ENCODE peak calls at places on chromosomes 16 and 17, in four cellular contexts. One of them, this sample, is unnamed.

GRCh38 chr16:24853169-24853824 is 7.5 kb downstream of the SLC5A11 start:
- DNase-seq in HL-60: no peak
- DNase-seq in SK-N-MC: no peak
- DNase-seq in stomach: no peak
- DNase-seq in this sample: no peak

GRCh38 chr16:10646581-10647263 is 48.0 kb downstream of the TEKT5 start:
- DNase-seq in stomach: no peak
- DNase-seq in HL-60: no peak
- DNase-seq in SK-N-MC: no peak
- DNase-seq in this sample: no peak

GRCh38 chr16:72203401-72203800 is 31.4 kb upstream of the PMFBP1 start:
- DNase-seq in HL-60: peak
- DNase-seq in SK-N-MC: no peak
- DNase-seq in stomach: no peak
- DNase-seq in this sample: peak

GRCh38 chr17:76134911-76135809 is 5.9 kb downstream of the FOXJ1 start:
- DNase-seq in HL-60: no peak
- DNase-seq in stomach: no peak
- DNase-seq in SK-N-MC: no peak
- DNase-seq in this sample: no peak

GRCh38 chr16:75477680-75478473 is 13.4 kb upstream of the TMEM170A start:
- DNase-seq in SK-N-MC: no peak
- DNase-seq in HL-60: peak
- DNase-seq in stomach: no peak
- DNase-seq in this sample: no peak

GRCh38 chr17:59107306-59107670 is 608 bp upstream of the TRIM37 start:
- DNase-seq in SK-N-MC: peak
- DNase-seq in stomach: no peak
- DNase-seq in HL-60: no peak
- DNase-seq in this sample: no peak

GRCh38 chr16:71754108-71754507 is 29.6 kb upstream of the PHLPP2 start:
- DNase-seq in HL-60: no peak
- DNase-seq in SK-N-MC: no peak
- DNase-seq in stomach: no peak
- DNase-seq in this sample: no peak

GRCh38 chr17:35496470-35497290 is 40.8 kb downstream of the SLFN12L start:
- DNase-seq in HL-60: no peak
- DNase-seq in stomach: no peak
- DNase-seq in SK-N-MC: no peak
- DNase-seq in this sample: no peak

GRCh38 chr16:16029431-16030011 is 80.1 kb downstream of the ABCC1 start:
- DNase-seq in HL-60: no peak
- DNase-seq in stomach: no peak
- DNase-seq in SK-N-MC: no peak
- DNase-seq in this sample: no peak

GRCh38 chr17:55990332-55991006 is 162.8 kb upstream of the ANKFN1 start:
- DNase-seq in SK-N-MC: no peak
- DNase-seq in HL-60: no peak
- DNase-seq in stomach: no peak
- DNase-seq in this sample: no peak

GRCh38 chr16:17501321-17501720 is 30.6 kb upstream of the XYLT1 start:
- DNase-seq in stomach: no peak
- DNase-seq in SK-N-MC: no peak
- DNase-seq in HL-60: no peak
- DNase-seq in this sample: no peak

GRCh38 chr17:11241611-11242226 is 706 bp downstream of the SHISA6 start:
- DNase-seq in HL-60: no peak
- DNase-seq in stomach: peak
- DNase-seq in SK-N-MC: no peak
- DNase-seq in this sample: no peak

GRCh38 chr17:16407911-16408588 is 7.3 kb upstream of the TRPV2 start:
- DNase-seq in SK-N-MC: no peak
- DNase-seq in stomach: peak
- DNase-seq in HL-60: no peak
- DNase-seq in this sample: peak

GRCh38 chr16:61549332-61549731 is 486.9 kb downstream of the CDH8 start:
- DNase-seq in SK-N-MC: no peak
- DNase-seq in HL-60: no peak
- DNase-seq in stomach: no peak
- DNase-seq in this sample: no peak

GRCh38 chr16:11698271-11698689 is 30.0 kb downstream of the SNN start:
- DNase-seq in SK-N-MC: no peak
- DNase-seq in stomach: no peak
- DNase-seq in HL-60: no peak
- DNase-seq in this sample: no peak

GRCh38 chr17:78704594-78704993 is 77.5 kb downstream of the CYTH1 start:
- DNase-seq in stomach: peak
- DNase-seq in HL-60: no peak
- DNase-seq in SK-N-MC: no peak
- DNase-seq in this sample: no peak

GRCh38 chr16:26491962-26492361 is 574.8 kb upstream of the C16orf82 start:
- DNase-seq in SK-N-MC: no peak
- DNase-seq in HL-60: no peak
- DNase-seq in stomach: no peak
- DNase-seq in this sample: no peak

GRCh38 chr17:3772764-3773163 is 28.2 kb downstream of the ITGAE start:
- DNase-seq in HL-60: no peak
- DNase-seq in SK-N-MC: no peak
- DNase-seq in stomach: no peak
- DNase-seq in this sample: no peak

GRCh38 chr17:12900474-12900873 is 111.2 kb downstream of the ARHGAP44 start:
- DNase-seq in HL-60: no peak
- DNase-seq in SK-N-MC: no peak
- DNase-seq in stomach: peak
- DNase-seq in this sample: no peak

GRCh38 chr17:69672924-69673323 is 258.4 kb downstream of the MAP2K6 start:
- DNase-seq in SK-N-MC: no peak
- DNase-seq in HL-60: no peak
- DNase-seq in stomach: no peak
- DNase-seq in this sample: no peak

GRCh38 chr16:2879854-2880508 is 3.0 kb upstream of the FLYWCH2 start:
- DNase-seq in HL-60: no peak
- DNase-seq in stomach: no peak
- DNase-seq in SK-N-MC: no peak
- DNase-seq in this sample: no peak

GRCh38 chr17:21242780-21243515 is 10.3 kb downstream of the NATD1 start:
- DNase-seq in HL-60: no peak
- DNase-seq in stomach: no peak
- DNase-seq in SK-N-MC: no peak
- DNase-seq in this sample: no peak

GRCh38 chr17:27996157-27997043 is 46.1 kb upstream of the NLK start:
- DNase-seq in stomach: no peak
- DNase-seq in SK-N-MC: no peak
- DNase-seq in HL-60: no peak
- DNase-seq in this sample: no peak

GRCh38 chr16:87390641-87391323 is 1.4 kb upstream of the MAP1LC3B start:
- DNase-seq in HL-60: no peak
- DNase-seq in SK-N-MC: no peak
- DNase-seq in stomach: no peak
- DNase-seq in this sample: no peak

GRCh38 chr16:87393680-87394055 is 1.5 kb downstream of the MAP1LC3B start:
- DNase-seq in HL-60: no peak
- DNase-seq in stomach: no peak
- DNase-seq in SK-N-MC: no peak
- DNase-seq in this sample: no peak

GRCh38 chr16:87391324-87391949 is 699 bp upstream of the MAP1LC3B start:
- DNase-seq in SK-N-MC: no peak
- DNase-seq in HL-60: peak
- DNase-seq in stomach: peak
- DNase-seq in this sample: no peak

GRCh38 chr16:87392823-87393679 is 915 bp downstream of the MAP1LC3B start:
- DNase-seq in HL-60: no peak
- DNase-seq in SK-N-MC: no peak
- DNase-seq in stomach: peak
- DNase-seq in this sample: no peak

GRCh38 chr16:87391950-87392822 is at the start of gene MAP1LC3B:
- DNase-seq in stomach: peak
- DNase-seq in SK-N-MC: no peak
- DNase-seq in HL-60: peak
- DNase-seq in this sample: peak
- TF ChIP-seq POLR2AphosphoS5 in stomach: peak
- TF ChIP-seq POLR2AphosphoS5 in SK-N-MC: peak
- TF ChIP-seq POLR2AphosphoS5 in HL-60: peak
- TF ChIP-seq POLR2AphosphoS5 in this sample: peak

DNA sequence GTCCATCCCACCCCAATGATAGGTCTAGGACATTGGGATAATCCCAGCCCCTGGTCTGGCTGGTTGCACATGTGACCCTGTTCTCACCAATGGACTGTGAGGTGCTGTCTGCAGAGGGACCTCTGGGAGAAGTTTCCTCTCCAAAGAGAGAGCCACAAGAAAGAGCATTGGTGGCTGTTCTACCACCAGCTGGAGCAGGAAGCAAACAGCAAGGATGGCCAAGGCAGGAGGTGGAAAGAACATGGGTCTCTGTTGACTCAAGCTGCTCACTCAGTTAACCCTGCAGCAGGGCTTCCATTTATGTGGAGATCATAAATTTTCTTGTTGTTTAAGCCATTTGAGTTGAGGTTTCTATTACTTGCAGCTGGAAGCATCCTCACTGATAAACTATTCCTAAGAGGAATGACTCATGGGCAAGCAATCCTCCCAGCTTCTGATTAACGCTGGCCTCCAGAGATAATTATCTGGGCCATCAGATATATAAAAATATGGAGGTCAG is 52.5 kb downstream of the CYB5B start:
- DNase-seq in stomach: no peak
- DNase-seq in SK-N-MC: no peak
- DNase-seq in HL-60: no peak
- DNase-seq in this sample: no peak
- TF ChIP-seq POLR2AphosphoS5 in stomach: no peak
- TF ChIP-seq POLR2AphosphoS5 in SK-N-MC: no peak
- TF ChIP-seq POLR2AphosphoS5 in HL-60: no peak
- TF ChIP-seq POLR2AphosphoS5 in this sample: no peak

GRCh38 chr17:50683434-50684287 is 24.1 kb downstream of the ANKRD40 start:
- DNase-seq in SK-N-MC: no peak
- DNase-seq in HL-60: no peak
- DNase-seq in stomach: no peak
- DNase-seq in this sample: no peak

GRCh38 chr17:50680126-50680525 is 27.6 kb downstream of the ANKRD40 start:
- DNase-seq in stomach: no peak
- DNase-seq in HL-60: no peak
- DNase-seq in SK-N-MC: no peak
- DNase-seq in this sample: no peak

GRCh38 chr17:50682938-50683337 is 24.8 kb downstream of the ANKRD40 start:
- DNase-seq in HL-60: no peak
- DNase-seq in SK-N-MC: no peak
- DNase-seq in stomach: no peak
- DNase-seq in this sample: no peak

GRCh38 chr17:50682441-50682840 is 25.3 kb downstream of the ANKRD40 start:
- DNase-seq in SK-N-MC: no peak
- DNase-seq in stomach: no peak
- DNase-seq in HL-60: no peak
- DNase-seq in this sample: no peak

GRCh38 chr17:50681260-50682200 is 26.2 kb downstream of the ANKRD40 start:
- DNase-seq in stomach: no peak
- DNase-seq in SK-N-MC: peak
- DNase-seq in HL-60: peak
- DNase-seq in this sample: no peak
- TF ChIP-seq POLR2AphosphoS5 in stomach: no peak
- TF ChIP-seq POLR2AphosphoS5 in SK-N-MC: no peak
- TF ChIP-seq POLR2AphosphoS5 in HL-60: no peak
- TF ChIP-seq POLR2AphosphoS5 in this sample: no peak

GRCh38 chr16:86519649-86520316 is 9.5 kb downstream of the FOXF1 start:
- DNase-seq in HL-60: peak
- DNase-seq in stomach: peak
- DNase-seq in SK-N-MC: no peak
- DNase-seq in this sample: no peak

GRCh38 chr16:86517652-86518258 is 7.4 kb downstream of the FOXF1 start:
- DNase-seq in HL-60: peak
- DNase-seq in SK-N-MC: no peak
- DNase-seq in stomach: peak
- DNase-seq in this sample: no peak

GRCh38 chr16:86520317-86521210 is 10.2 kb downstream of the FOXF1 start:
- DNase-seq in SK-N-MC: no peak
- DNase-seq in HL-60: no peak
- DNase-seq in stomach: no peak
- DNase-seq in this sample: no peak

GRCh38 chr16:86517033-86517432 is 6.7 kb downstream of the FOXF1 start:
- DNase-seq in stomach: no peak
- DNase-seq in SK-N-MC: no peak
- DNase-seq in HL-60: no peak
- DNase-seq in this sample: no peak

DNA sequence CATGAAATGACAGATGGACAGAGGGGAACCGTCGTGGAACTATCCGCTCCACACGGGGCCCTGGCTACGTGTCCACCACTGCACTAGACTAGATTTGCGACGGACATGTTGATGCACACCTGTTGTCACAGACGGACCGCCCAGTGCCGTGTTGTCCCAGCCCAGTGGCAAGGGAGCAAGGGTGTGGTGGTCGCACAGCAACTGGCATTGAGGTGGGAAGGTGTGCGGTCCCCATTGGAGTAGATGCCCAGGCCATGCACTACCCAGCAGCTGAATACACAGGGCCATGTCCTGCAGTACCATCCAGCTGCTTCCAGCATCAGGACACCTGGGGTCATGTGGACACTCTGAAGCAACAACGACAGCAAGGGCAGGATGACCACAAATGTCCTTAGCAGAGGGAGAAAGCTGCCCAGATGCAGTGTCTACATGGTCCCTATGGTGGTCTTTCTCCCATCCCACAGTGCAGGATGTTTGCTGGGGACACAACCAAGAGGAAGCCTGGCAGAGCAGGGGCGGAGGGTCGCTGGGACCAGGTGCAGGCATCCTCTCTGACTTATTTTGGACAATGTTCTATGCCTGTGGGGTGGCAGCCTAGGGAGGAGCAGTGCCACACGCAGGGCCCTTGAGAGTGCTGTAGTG is 8.8 kb downstream of the FOXF1 start:
- DNase-seq in SK-N-MC: no peak
- DNase-seq in HL-60: no peak
- DNase-seq in stomach: no peak
- DNase-seq in this sample: no peak
- TF ChIP-seq POLR2AphosphoS5 in SK-N-MC: no peak
- TF ChIP-seq POLR2AphosphoS5 in HL-60: no peak
- TF ChIP-seq POLR2AphosphoS5 in stomach: no peak
- TF ChIP-seq POLR2AphosphoS5 in this sample: no peak

This sample was measured in GM12878.